ENCODE peak calls at places on chromosomes 13 and 19, in four cellular contexts. S, V, H and O are unnamed samples. For H3K9me3, the result is how much of the 10 kb centered on the place peaks cover.

GRCh38 chr19:17872251-17873001 is 681 bp downstream of the SLC5A5 start:
- DNase-seq in S (peak), V (no peak), H (no peak), O (no peak)

GRCh38 chr13:80149757-80150156 is 191.2 kb downstream of the SPRY2 start:
- DNase-seq in S (no peak), V (no peak), H (no peak), O (no peak)

GRCh38 chr19:2329528-2329927 is 1.0 kb downstream of the SPPL2B start:
- DNase-seq in V (no peak), S (no peak), H (no peak), O (no peak)

GRCh38 chr13:44271915-44272341 is 101.7 kb upstream of the SERP2 start:
- DNase-seq in S (no peak), H (no peak), V (no peak), O (no peak)

GRCh38 chr19:7680606-7681335 is at the start of gene TRAPPC5:
- DNase-seq in H (peak), S (peak), V (peak), O (peak)

GRCh38 chr19:14758816-14759215 is 19.5 kb downstream of the ADGRE2 start:
- DNase-seq in V (no peak), H (no peak), S (peak), O (no peak)

GRCh38 chr13:40181203-40181845 is 485.1 kb downstream of the FOXO1 start:
- DNase-seq in S (no peak), H (no peak), V (peak), O (no peak)

GRCh38 chr13:45820106-45820838 is 31.3 kb downstream of the SIAH3 start:
- DNase-seq in H (no peak), S (no peak), V (no peak), O (no peak)

GRCh38 chr13:32515246-32515645 is 23.3 kb downstream of the N4BP2L2 start:
- DNase-seq in H (no peak), V (no peak), S (no peak), O (no peak)

GRCh38 chr13:21297914-21298831 is 121.7 kb downstream of the MRPL57 start:
- DNase-seq in H (peak), S (peak), V (peak), O (peak)

GRCh38 chr19:3061214-3062161 is 807 bp downstream of the TLE5 start:
- DNase-seq in H (peak), S (no peak), V (no peak), O (peak)

GRCh38 chr19:47861630-47862029 is 2.6 kb downstream of the TPRX2 start:
- DNase-seq in H (no peak), V (no peak), S (no peak), O (no peak)

GRCh38 chr19:474126-475078 is 13.6 kb upstream of the SHC2 start:
- DNase-seq in H (no peak), V (no peak), S (no peak), O (no peak)

GRCh38 chr13:42364613-42365000 is 92.7 kb downstream of the AKAP11 start:
- DNase-seq in V (no peak), H (no peak), S (peak), O (no peak)

GRCh38 chr13:73092831-73093230 is 34.0 kb downstream of the KLF5 start:
- DNase-seq in H (no peak), V (no peak), S (no peak), O (no peak)

GRCh38 chr19:17737690-17738153 is 13.6 kb upstream of the FCHO1 start:
- DNase-seq in S (no peak), V (no peak), H (no peak), O (no peak)

GRCh38 chr13:44403720-44404063 is 30.1 kb downstream of the SERP2 start:
- DNase-seq in V (no peak), H (no peak), S (peak), O (no peak)

GRCh38 chr13:75359266-75359665 is 122.7 kb downstream of the TBC1D4 start:
- DNase-seq in V (no peak), H (no peak), S (no peak), O (no peak)

GRCh38 chr19:10256970-10257615 is 5.1 kb downstream of the MRPL4 start:
- DNase-seq in S (no peak), V (no peak), H (no peak), O (no peak)

GRCh38 chr19:31118292-31118925 is 230.8 kb downstream of the TSHZ3 start:
- DNase-seq in V (no peak), S (no peak), H (no peak), O (no peak)

GRCh38 chr19:11451942-11452813 is 16.7 kb downstream of the PRKCSH start:
- DNase-seq in V (no peak), H (no peak), S (peak), O (no peak)

GRCh38 chr19:4358709-4359626 is 15.6 kb downstream of the MPND start:
- DNase-seq in H (no peak), S (peak), V (no peak), O (no peak)

GRCh38 chr19:31054430-31054829 is 294.8 kb downstream of the TSHZ3 start:
- DNase-seq in H (no peak), S (peak), V (no peak), O (peak)

GRCh38 chr19:7393459-7393858 is 44.7 kb downstream of the ARHGEF18 start:
- DNase-seq in V (no peak), S (no peak), H (no peak), O (no peak)

GRCh38 chr19:48711106-48711662 is 8.3 kb downstream of the MAMSTR start:
- DNase-seq in V (no peak), S (no peak), H (no peak), O (no peak)

GRCh38 chr19:16429066-16429758 is 42.6 kb downstream of the EPS15L1 start:
- DNase-seq in V (peak), S (no peak), H (no peak), O (no peak)

GRCh38 chr19:18422530-18423191 is 3.5 kb downstream of the SSBP4 start:
- DNase-seq in V (no peak), S (no peak), H (no peak), O (no peak)

GRCh38 chr13:29104461-29104860 is 284.3 kb downstream of the MTUS2 start:
- DNase-seq in V (no peak), H (no peak), S (no peak), O (no peak)

GRCh38 chr13:113373811-113374485 is 10.0 kb upstream of the GRTP1 start:
- DNase-seq in H (no peak), S (peak), V (no peak), O (no peak)

GRCh38 chr19:29667941-29668340 is 2.7 kb downstream of the PLEKHF1 start:
- DNase-seq in S (no peak), H (peak), V (no peak), O (peak)

GRCh38 chr19:6479836-6480398 is 1.7 kb downstream of the DENND1C start:
- DNase-seq in S (no peak), V (no peak), H (no peak), O (no peak)

GRCh38 chr13:60020288-60020687 is 143.4 kb downstream of the DIAPH3 start:
- DNase-seq in S (no peak), V (no peak), H (no peak), O (no peak)

GRCh38 chr19:10774893-10775292 is 57.0 kb downstream of the DNM2 start:
- DNase-seq in H (no peak), S (no peak), V (no peak), O (no peak)

DNA sequence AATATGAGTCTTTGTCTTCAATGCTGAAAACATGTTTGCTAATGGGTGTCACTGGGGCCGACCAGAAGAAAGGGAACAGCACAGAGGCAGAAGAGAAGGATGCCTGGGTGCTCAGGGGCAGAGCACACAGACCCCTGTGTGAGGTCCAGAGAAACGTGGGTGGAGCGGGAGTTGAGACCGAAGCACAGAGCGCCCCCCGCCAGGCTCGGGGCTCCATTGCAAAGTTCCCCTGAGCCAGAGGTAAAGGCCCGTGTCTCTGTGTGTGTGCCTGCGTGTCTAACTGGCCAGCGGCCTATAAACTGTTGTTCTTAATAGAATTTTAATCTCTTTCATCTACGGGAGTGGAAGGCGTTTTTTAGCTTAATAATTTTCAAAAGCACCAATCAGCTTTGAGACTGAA is 343.1 kb downstream of the TEX29 start:
- DNase-seq in S (peak), H (no peak), V (no peak), O (no peak)
- H3K9me3 ChIP-seq in S (under half), H (under half), V (under half), O (under half)

DNA sequence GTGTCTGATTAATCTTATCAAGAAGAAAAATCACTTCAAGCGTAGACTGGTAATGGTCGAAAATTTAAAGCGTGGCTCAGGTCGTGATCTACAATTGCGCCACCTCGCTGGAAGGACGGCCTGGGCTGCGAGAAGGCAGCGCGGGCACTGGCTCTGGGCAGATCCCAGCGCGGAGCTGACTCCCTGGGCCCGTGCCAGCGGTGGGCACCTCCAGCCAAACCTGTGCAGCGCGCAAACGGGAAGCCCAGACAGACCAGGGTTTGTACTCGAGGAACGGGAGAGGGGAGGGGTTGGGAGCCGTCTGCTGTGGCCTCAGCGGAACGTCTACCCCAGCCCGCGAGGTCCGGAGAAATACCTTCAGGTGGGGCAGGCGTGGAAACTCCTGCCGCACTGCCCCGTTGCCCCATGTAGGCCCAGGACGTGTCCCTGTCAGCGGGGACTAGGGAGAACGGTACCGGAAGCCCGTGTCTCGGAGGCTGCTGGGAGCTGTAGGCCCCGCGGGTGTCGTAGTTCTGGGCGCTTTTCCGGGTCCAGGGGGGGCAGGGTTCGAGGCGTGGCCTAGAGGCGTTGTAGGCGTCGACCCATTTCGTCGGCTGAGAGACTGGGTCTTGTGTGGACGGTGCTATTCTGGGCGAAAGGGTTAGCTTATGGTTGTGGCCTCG is 21.1 kb downstream of the ZNF274 start:
- DNase-seq in S (no peak), H (no peak), V (no peak), O (no peak)
- H3K9me3 ChIP-seq in S (half or more), H (half or more), V (under half), O (half or more)

DNA sequence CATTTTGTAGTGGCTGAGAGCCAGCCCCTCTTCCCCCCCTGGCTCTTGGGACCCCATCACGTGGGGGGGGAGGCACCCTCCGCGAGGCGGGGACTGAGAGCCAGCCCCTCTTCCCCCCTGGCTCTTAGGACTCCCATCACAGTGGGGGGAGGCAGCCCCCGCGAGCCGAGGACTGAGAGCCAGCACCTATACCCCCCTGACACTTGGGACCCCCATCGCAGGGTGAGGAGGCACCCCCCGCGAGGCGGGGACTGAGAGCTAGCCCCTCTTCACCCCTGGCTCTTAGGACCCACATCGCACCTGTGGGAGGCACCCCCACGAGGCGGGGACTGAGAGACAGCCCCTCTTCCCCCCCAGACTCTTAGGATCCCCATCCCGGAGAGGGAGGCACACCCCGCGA is 2426.5 kb upstream of the PCDH20 start:
- DNase-seq in H (no peak), S (no peak), V (no peak), O (no peak)
- H3K9me3 ChIP-seq in H (under half), S (under half), V (under half), O (under half)

DNA sequence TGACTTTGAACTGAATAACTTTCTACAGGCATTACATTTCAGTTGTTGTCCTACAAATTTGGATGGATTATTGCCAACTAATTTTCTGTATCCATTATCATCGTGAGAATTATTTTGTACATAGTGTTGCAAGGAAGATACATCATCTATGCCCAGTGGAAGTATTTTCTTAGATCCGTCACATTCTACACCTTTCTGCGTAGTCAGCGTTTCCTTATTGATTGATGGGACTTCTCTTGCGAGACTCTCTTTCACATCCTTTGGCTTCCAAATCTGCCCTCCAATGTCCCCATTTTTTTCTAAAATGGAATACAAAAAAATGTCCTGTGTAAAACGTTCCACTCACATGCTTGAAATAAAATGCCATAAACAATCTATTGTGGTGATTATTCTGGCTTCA is 9.2 kb downstream of the ZIM3 start:
- DNase-seq in S (no peak), H (no peak), V (no peak), O (no peak)
- H3K9me3 ChIP-seq in S (under half), H (under half), V (under half), O (under half)

DNA sequence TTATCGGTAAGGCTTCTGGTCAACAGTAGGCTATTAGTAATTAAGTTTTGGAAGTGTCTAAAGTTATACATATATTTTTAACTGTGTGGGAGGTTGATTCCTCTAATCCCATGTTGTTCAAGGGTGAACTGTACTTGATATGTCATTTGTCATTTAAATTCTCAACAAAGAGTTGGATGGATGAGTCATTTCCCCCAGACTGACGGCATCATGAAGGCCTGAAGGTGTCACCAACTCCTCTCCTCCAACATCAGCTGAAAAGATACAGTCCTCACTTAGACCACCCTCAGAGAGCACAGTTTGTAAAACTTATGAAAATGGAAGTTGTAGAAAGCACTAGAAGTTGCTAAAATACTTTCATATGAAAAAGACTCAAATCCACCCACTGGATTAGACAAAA is 48.8 kb downstream of the DCLK1 start:
- DNase-seq in S (no peak), V (no peak), H (no peak), O (no peak)
- H3K9me3 ChIP-seq in S (under half), V (under half), H (under half), O (under half)

GRCh38 chr19:21877976-21878375 is 42.0 kb upstream of the ZNF43 start:
- DNase-seq in S (no peak), V (no peak), H (no peak), O (no peak)
- H3K9me3 ChIP-seq in S (half or more), V (under half), H (under half), O (under half)

DNA sequence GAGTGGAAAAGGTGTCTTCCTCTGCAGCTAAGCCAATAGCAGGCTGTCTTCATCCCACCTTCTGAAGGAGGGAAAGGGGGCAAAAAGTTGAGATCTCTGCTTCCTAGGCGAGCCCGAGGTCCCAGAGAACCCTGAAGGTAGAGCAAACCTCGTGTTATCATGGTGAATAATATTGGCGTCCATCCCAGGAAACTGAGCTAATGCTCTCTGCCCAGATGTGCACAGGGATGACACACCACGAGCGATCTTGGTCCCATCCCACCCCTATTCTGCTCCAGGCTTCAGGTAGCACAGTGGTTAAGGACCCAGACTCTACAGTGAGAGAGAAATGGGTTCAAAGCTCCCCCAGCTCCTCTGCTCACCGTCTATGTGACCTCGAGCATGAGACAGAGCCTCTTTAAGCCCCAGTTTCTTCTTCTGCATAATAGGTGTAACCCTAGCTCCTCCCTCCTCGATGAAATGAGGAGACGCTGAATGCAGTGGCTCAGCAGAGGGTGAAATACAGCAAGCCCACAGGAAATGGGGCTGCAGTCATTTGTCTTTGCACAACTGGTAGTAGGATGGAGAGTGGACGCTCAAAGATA is 9.9 kb upstream of the CEACAM20 start:
- DNase-seq in V (no peak), S (no peak), H (no peak), O (no peak)
- H3K9me3 ChIP-seq in V (under half), S (under half), H (under half), O (under half)

GRCh38 chr19:56983804-56984203 is 136.0 kb upstream of the USP29 start:
- DNase-seq in H (no peak), S (no peak), V (no peak), O (no peak)

GRCh38 chr19:56987184-56987583 is 132.6 kb upstream of the USP29 start:
- DNase-seq in S (no peak), V (no peak), H (no peak), O (no peak)

GRCh38 chr19:56980864-56981263 is 138.9 kb upstream of the USP29 start:
- DNase-seq in V (no peak), H (no peak), S (no peak), O (no peak)

GRCh38 chr19:56978023-56978565 is 137.6 kb upstream of the PEG3 start:
- DNase-seq in H (no peak), S (no peak), V (no peak), O (no peak)

DNA sequence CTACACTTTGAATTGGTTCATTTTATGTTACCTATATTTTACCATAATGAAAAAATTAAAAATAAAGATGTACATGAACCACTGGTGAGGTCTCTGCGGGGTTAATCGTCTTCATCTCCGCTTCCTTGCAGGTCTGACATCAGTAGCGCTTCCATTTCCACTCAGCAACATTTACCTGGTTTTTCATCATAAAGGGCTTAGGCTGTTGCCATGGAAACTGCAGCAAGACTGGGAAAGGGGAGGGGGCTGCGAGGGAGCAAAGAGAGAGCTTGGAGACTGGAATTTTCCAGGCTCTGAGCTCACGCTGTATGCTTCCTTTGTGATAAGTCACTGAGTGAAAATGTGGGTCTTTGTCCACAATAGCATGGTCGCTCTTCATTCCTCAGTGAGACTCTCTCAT is 136.6 kb upstream of the USP29 start:
- DNase-seq in S (no peak), V (no peak), H (no peak), O (no peak)
- H3K9me3 ChIP-seq in S (half or more), V (under half), H (under half), O (under half)

GRCh38 chr19:40033989-40034560 is 22.0 kb downstream of the ZNF780B start:
- DNase-seq in H (no peak), V (no peak), S (no peak), O (no peak)

DNA sequence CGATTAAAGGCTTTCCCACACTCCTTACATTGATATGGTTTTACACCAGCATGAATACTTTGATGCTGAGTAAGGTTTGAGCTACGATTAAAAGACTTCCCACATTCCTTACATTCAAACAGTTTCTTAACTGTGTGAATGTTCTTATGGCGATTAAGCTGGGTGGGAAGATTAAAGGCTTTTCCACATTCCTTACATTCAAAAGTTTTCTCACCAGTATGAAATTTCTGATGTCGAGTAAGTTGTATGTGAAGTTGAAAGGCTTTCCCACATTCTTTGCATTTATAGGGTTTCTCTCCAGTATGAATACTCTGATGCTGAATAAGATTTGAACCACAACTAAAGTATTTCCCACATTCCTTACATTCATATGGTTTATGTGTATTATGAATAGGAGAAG is 20.0 kb downstream of the ZNF780B start:
- DNase-seq in V (no peak), H (no peak), S (no peak), O (no peak)
- H3K9me3 ChIP-seq in V (under half), H (half or more), S (half or more), O (under half)